ENCODE peak calls at places on chromosomes 7 and 10, in ten cellular contexts. C, X, W, L, H, R, P, A, O and Y are unnamed samples.
A peak's percentile ranks its signal among the peaks of the same experiment; 100 is the strongest.

GRCh38 chr10:91816986-91817385 is 18.8 kb downstream of the TNKS2 start:
- DNase-seq in C (no peak), X (no peak), W (no peak), L (no peak), H (no peak), R (no peak), P (no peak), A (no peak), O (no peak), Y (no peak)

GRCh38 chr10:26978531-26978930 is 117.8 kb upstream of the ABI1 start:
- DNase-seq in C (no peak), X (no peak), W (no peak), L (no peak), H (no peak), R (no peak), P (no peak), A (no peak), O (no peak), Y (no peak)

GRCh38 chr7:84484502-84485079 is 290.0 kb upstream of the SEMA3A start:
- DNase-seq in C (no peak), X (peak; percentile 54), W (no peak), L (no peak), H (no peak), R (no peak), P (no peak), A (no peak), O (no peak), Y (no peak)

GRCh38 chr7:27689045-27689877 is 26.6 kb upstream of the HIBADH start:
- DNase-seq in C (peak; percentile 28), X (peak; percentile 61), W (no peak), L (no peak), H (peak; percentile 45), R (peak; percentile 35), P (peak; percentile 68), A (peak; percentile 73), O (no peak), Y (no peak)

GRCh38 chr7:50540785-50541579 is 24.2 kb downstream of the DDC start:
- DNase-seq in C (no peak), X (no peak), W (no peak), L (no peak), H (no peak), R (no peak), P (no peak), A (no peak), O (no peak), Y (no peak)

GRCh38 chr7:27179503-27180430 is 5.3 kb downstream of the HOXA11 start:
- DNase-seq in C (peak; percentile 54), X (peak; percentile 82), W (no peak), L (peak; percentile 62), H (no peak), R (peak; percentile 71), P (peak; percentile 63), A (peak; percentile 43), O (peak; percentile 48), Y (peak; percentile 56)

GRCh38 chr7:17530741-17531417 is 232.4 kb downstream of the AHR start:
- DNase-seq in C (peak; percentile 43), X (no peak), W (no peak), L (no peak), H (no peak), R (no peak), P (peak; percentile 93), A (peak; percentile 84), O (no peak), Y (no peak)

GRCh38 chr10:62665771-62666170 is 138.7 kb upstream of the ADO start:
- DNase-seq in C (no peak), X (no peak), W (no peak), L (no peak), H (no peak), R (no peak), P (no peak), A (no peak), O (no peak), Y (no peak)

GRCh38 chr10:131841131-131841661 is 59.6 kb upstream of the PPP2R2D start:
- DNase-seq in C (no peak), X (no peak), W (no peak), L (no peak), H (no peak), R (no peak), P (no peak), A (no peak), O (no peak), Y (no peak)

GRCh38 chr7:40551685-40552576 is 417.1 kb downstream of the SUGCT start:
- DNase-seq in C (peak; percentile 35), X (peak; percentile 64), W (no peak), L (no peak), H (no peak), R (no peak), P (peak; percentile 90), A (peak; percentile 91), O (no peak), Y (peak; percentile 87)

GRCh38 chr10:98613446-98613845 is 166.7 kb upstream of the HPS1 start:
- DNase-seq in C (no peak), X (no peak), W (no peak), L (no peak), H (no peak), R (no peak), P (no peak), A (no peak), O (no peak), Y (no peak)

GRCh38 chr10:63582686-63583085 is 61.5 kb downstream of the REEP3 start:
- DNase-seq in C (no peak), X (no peak), W (no peak), L (no peak), H (no peak), R (no peak), P (no peak), A (no peak), O (no peak), Y (no peak)

GRCh38 chr7:44182827-44183226 is 6.4 kb downstream of the GCK start:
- DNase-seq in C (no peak), X (no peak), W (no peak), L (no peak), H (no peak), R (no peak), P (no peak), A (no peak), O (no peak), Y (no peak)

GRCh38 chr10:17989908-17990767 is 38.4 kb downstream of the SLC39A12 start:
- DNase-seq in C (peak; percentile 69), X (peak; percentile 69), W (no peak), L (no peak), H (no peak), R (no peak), P (peak; percentile 45), A (peak; percentile 63), O (no peak), Y (no peak)

GRCh38 chr7:55508301-55509011 is 63.8 kb downstream of the VOPP1 start:
- DNase-seq in C (no peak), X (no peak), W (no peak), L (no peak), H (no peak), R (no peak), P (no peak), A (no peak), O (no peak), Y (no peak)

GRCh38 chr7:39386718-39387117 is 179.5 kb upstream of the YAE1 start:
- DNase-seq in C (no peak), X (no peak), W (no peak), L (no peak), H (no peak), R (no peak), P (no peak), A (no peak), O (no peak), Y (no peak)

GRCh38 chr7:43873300-43873699 is 4.0 kb upstream of the MRPS24 start:
- DNase-seq in C (no peak), X (peak; percentile 86), W (no peak), L (no peak), H (no peak), R (no peak), P (peak; percentile 65), A (peak; percentile 69), O (no peak), Y (no peak)

GRCh38 chr10:22618081-22618785 is 96.1 kb downstream of the PIP4K2A start:
- DNase-seq in C (no peak), X (no peak), W (no peak), L (no peak), H (no peak), R (no peak), P (peak; percentile 59), A (peak; percentile 49), O (no peak), Y (no peak)

GRCh38 chr10:125781374-125781773 is 5.8 kb upstream of the MMP21 start:
- DNase-seq in C (no peak), X (no peak), W (no peak), L (no peak), H (no peak), R (no peak), P (no peak), A (no peak), O (no peak), Y (no peak)

GRCh38 chr7:98387136-98387535 is 13.8 kb downstream of the BAIAP2L1 start:
- DNase-seq in C (no peak), X (no peak), W (no peak), L (no peak), H (no peak), R (no peak), P (no peak), A (no peak), O (no peak), Y (no peak)

GRCh38 chr7:44068054-44068453 is 2.7 kb upstream of the PGAM2 start:
- DNase-seq in C (no peak), X (no peak), W (no peak), L (no peak), H (no peak), R (no peak), P (no peak), A (no peak), O (no peak), Y (peak; percentile 32)

GRCh38 chr7:140059288-140060242 is 3.2 kb downstream of the PARP12 start:
- DNase-seq in C (peak; percentile 93), X (peak; percentile 71), W (no peak), L (peak; percentile 58), H (no peak), R (no peak), P (peak; percentile 95), A (peak; percentile 94), O (peak; percentile 52), Y (no peak)

GRCh38 chr10:22253578-22253882 is 35.7 kb upstream of the EBLN1 start:
- DNase-seq in C (no peak), X (no peak), W (no peak), L (peak; percentile 55), H (peak; percentile 61), R (no peak), P (peak; percentile 24), A (no peak), O (no peak), Y (peak; percentile 54)

GRCh38 chr7:101172005-101172853 is 6.9 kb upstream of the VGF start:
- DNase-seq in C (no peak), X (no peak), W (no peak), L (no peak), H (peak; percentile 56), R (no peak), P (no peak), A (no peak), O (no peak), Y (no peak)

GRCh38 chr10:104197364-104197763 is 34.8 kb downstream of the CFAP43 start:
- DNase-seq in C (peak; percentile 7), X (no peak), W (no peak), L (no peak), H (no peak), R (no peak), P (no peak), A (no peak), O (no peak), Y (no peak)